ENCODE peak calls at places on chromosomes 11 and 22, in seven cellular contexts. N is tibial artery, I is astrocyte of the spinal cord, E is WTC11, S is endothelial cell, U is dorsolateral prefrontal cortex, G is lower lobe of right lung. M is an unnamed sample.

GRCh38 chr11:12448131-12448939 is 71.0 kb downstream of the PARVA start:
- DNase-seq in N (no peak), I (no peak), G (no peak), E (no peak), U (no peak), S (no peak), M (no peak)

GRCh38 chr11:64765291-64765803 is 5.6 kb upstream of the PYGM start:
- DNase-seq in S (no peak), G (no peak), U (no peak), E (peak), N (peak), I (no peak), M (peak)

GRCh38 chr11:83975984-83976383 is 689.8 kb upstream of the CCDC90B start:
- DNase-seq in G (no peak), U (no peak), N (no peak), S (no peak), E (no peak), I (no peak), M (no peak)

GRCh38 chr11:44561275-44561781 is 4.1 kb upstream of the CD82 start:
- DNase-seq in G (no peak), N (no peak), U (no peak), E (no peak), S (no peak), I (no peak), M (no peak)

GRCh38 chr22:48711031-48711431 is 1116.6 kb downstream of the BRD1 start:
- DNase-seq in E (no peak), S (no peak), U (no peak), N (no peak), I (no peak), G (no peak), M (no peak)

GRCh38 chr22:44304354-44304753 is 8.4 kb downstream of the SHISAL1 start:
- DNase-seq in G (no peak), U (no peak), S (no peak), I (peak), E (no peak), N (no peak), M (no peak)

GRCh38 chr11:86710936-86711335 is 38.5 kb upstream of the ME3 start:
- DNase-seq in U (no peak), N (no peak), G (no peak), S (no peak), E (no peak), I (no peak), M (no peak)

GRCh38 chr11:130629039-130629438 is 180.6 kb downstream of the ADAMTS15 start:
- DNase-seq in E (no peak), N (no peak), G (no peak), I (no peak), U (no peak), S (no peak), M (no peak)

GRCh38 chr11:57203359-57203758 is 21.6 kb downstream of the LRRC55 start:
- DNase-seq in U (no peak), I (no peak), G (no peak), N (peak), E (no peak), S (no peak), M (no peak)

GRCh38 chr11:62543680-62544444 is 2.7 kb downstream of the AHNAK start:
- DNase-seq in E (no peak), I (no peak), G (no peak), S (no peak), U (no peak), N (no peak), M (no peak)

GRCh38 chr11:67211656-67212436 is 54.4 kb upstream of the GRK2 start:
- DNase-seq in S (no peak), N (no peak), I (no peak), G (no peak), E (no peak), U (no peak), M (no peak)

GRCh38 chr11:119782021-119782420 is 53.0 kb upstream of the NECTIN1 start:
- DNase-seq in N (no peak), E (peak), G (peak), I (no peak), U (no peak), S (no peak), M (peak)

GRCh38 chr22:26430600-26430999 is 1.5 kb downstream of the ASPHD2 start:
- DNase-seq in G (no peak), E (no peak), U (no peak), N (no peak), I (no peak), S (no peak), M (no peak)

GRCh38 chr11:86523738-86524602 is 148.4 kb downstream of the ME3 start:
- DNase-seq in I (peak), G (no peak), U (no peak), N (peak), S (no peak), E (no peak), M (no peak)

GRCh38 chr11:70331901-70332300 is 61.4 kb downstream of the PPFIA1 start:
- DNase-seq in G (no peak), I (no peak), S (no peak), U (peak), N (no peak), E (no peak), M (no peak)

GRCh38 chr11:848380-848931 is 5.8 kb downstream of the TSPAN4 start:
- DNase-seq in G (no peak), E (peak), U (no peak), S (peak), I (no peak), N (no peak), M (peak)

GRCh38 chr11:108239076-108239475 is 16.2 kb downstream of the ATM start:
- DNase-seq in E (no peak), N (no peak), I (no peak), G (no peak), U (no peak), S (no peak), M (no peak)

GRCh38 chr22:48144318-48144717 is 1381.9 kb downstream of the TBC1D22A start:
- DNase-seq in E (no peak), N (no peak), S (no peak), I (no peak), U (no peak), G (no peak), M (no peak)

GRCh38 chr11:69050592-69051380 is 2.1 kb downstream of the TPCN2 start:
- DNase-seq in U (peak), I (no peak), G (no peak), N (no peak), E (no peak), S (no peak), M (no peak)

GRCh38 chr11:64974124-64974523 is 2.2 kb upstream of the MAJIN start:
- DNase-seq in N (no peak), U (no peak), S (no peak), I (no peak), E (no peak), G (no peak), M (no peak)

GRCh38 chr11:123187670-123188507 is 7.2 kb downstream of the CLMP start:
- DNase-seq in E (no peak), I (peak), N (no peak), S (no peak), G (no peak), U (no peak), M (no peak)

GRCh38 chr11:11119917-11120316 is 233.1 kb downstream of the CSNK2A3 start:
- DNase-seq in E (peak), U (no peak), G (no peak), N (no peak), S (no peak), I (no peak), M (no peak)

GRCh38 chr22:24593810-24594568 is 1.1 kb upstream of the LRRC75B start:
- DNase-seq in S (no peak), E (no peak), U (no peak), N (no peak), G (no peak), I (no peak), M (no peak)

GRCh38 chr11:126282361-126282741 is 542 bp upstream of the TIRAP start:
- DNase-seq in S (peak), G (no peak), N (peak), I (peak), E (peak), U (peak), M (peak)

GRCh38 chr11:65524747-65525658 is at the start of gene SCYL1:
- DNase-seq in G (peak), U (peak), E (peak), S (peak), I (peak), N (peak), M (peak)

GRCh38 chr22:46966846-46967245 is 204.4 kb downstream of the TBC1D22A start:
- DNase-seq in G (no peak), S (no peak), N (no peak), I (no peak), E (no peak), U (no peak), M (no peak)

GRCh38 chr22:24975813-24976341 is 23.4 kb downstream of the KIAA1671 start:
- DNase-seq in E (no peak), G (no peak), S (no peak), N (peak), U (peak), I (no peak), M (no peak)

GRCh38 chr11:112355726-112356125 is 95.1 kb upstream of the PLET1 start:
- DNase-seq in U (peak), N (no peak), G (peak), E (peak), I (no peak), S (peak), M (peak)

GRCh38 chr22:33925194-33925593 is 4.9 kb upstream of the LARGE1 start:
- DNase-seq in N (no peak), G (no peak), S (no peak), U (no peak), E (no peak), I (no peak), M (no peak)

GRCh38 chr22:22138915-22139314 is 105.7 kb upstream of the VPREB1 start:
- DNase-seq in G (no peak), I (no peak), S (no peak), U (no peak), E (no peak), N (no peak), M (no peak)

GRCh38 chr11:68370211-68371111 is 58.1 kb downstream of the LRP5 start:
- DNase-seq in G (peak), E (no peak), N (peak), U (no peak), I (no peak), S (no peak), M (peak)

GRCh38 chr11:125551835-125552342 is 17.4 kb upstream of the EI24 start:
- DNase-seq in E (no peak), I (no peak), U (no peak), N (no peak), S (no peak), G (no peak), M (no peak)

GRCh38 chr11:92226331-92227232 is 2.0 kb downstream of the FAT3 start:
- DNase-seq in N (no peak), G (no peak), S (peak), U (peak), I (no peak), E (peak), M (peak)

GRCh38 chr11:2515401-2516275 is 70.8 kb downstream of the KCNQ1 start:
- DNase-seq in N (peak), U (peak), I (no peak), E (peak), G (peak), S (peak), M (no peak)

GRCh38 chr11:84384637-84385227 is 1098.6 kb upstream of the CCDC90B start:
- DNase-seq in E (peak), U (peak), I (peak), S (peak), G (no peak), N (peak), M (peak)

GRCh38 chr22:38248280-38248679 is 24.5 kb downstream of the TMEM184B start:
- DNase-seq in N (no peak), G (no peak), I (no peak), U (no peak), E (no peak), S (no peak), M (no peak)

GRCh38 chr22:38250642-38251354 is 22.0 kb downstream of the TMEM184B start:
- DNase-seq in U (no peak), G (no peak), E (no peak), S (no peak), I (no peak), N (no peak), M (no peak)

GRCh38 chr22:38249301-38249700 is 23.5 kb downstream of the TMEM184B start:
- DNase-seq in U (no peak), G (no peak), I (no peak), S (no peak), N (no peak), E (no peak), M (no peak)

GRCh38 chr22:38251355-38251720 is 21.5 kb downstream of the TMEM184B start:
- DNase-seq in U (no peak), S (no peak), G (no peak), N (no peak), E (no peak), I (no peak), M (no peak)

DNA sequence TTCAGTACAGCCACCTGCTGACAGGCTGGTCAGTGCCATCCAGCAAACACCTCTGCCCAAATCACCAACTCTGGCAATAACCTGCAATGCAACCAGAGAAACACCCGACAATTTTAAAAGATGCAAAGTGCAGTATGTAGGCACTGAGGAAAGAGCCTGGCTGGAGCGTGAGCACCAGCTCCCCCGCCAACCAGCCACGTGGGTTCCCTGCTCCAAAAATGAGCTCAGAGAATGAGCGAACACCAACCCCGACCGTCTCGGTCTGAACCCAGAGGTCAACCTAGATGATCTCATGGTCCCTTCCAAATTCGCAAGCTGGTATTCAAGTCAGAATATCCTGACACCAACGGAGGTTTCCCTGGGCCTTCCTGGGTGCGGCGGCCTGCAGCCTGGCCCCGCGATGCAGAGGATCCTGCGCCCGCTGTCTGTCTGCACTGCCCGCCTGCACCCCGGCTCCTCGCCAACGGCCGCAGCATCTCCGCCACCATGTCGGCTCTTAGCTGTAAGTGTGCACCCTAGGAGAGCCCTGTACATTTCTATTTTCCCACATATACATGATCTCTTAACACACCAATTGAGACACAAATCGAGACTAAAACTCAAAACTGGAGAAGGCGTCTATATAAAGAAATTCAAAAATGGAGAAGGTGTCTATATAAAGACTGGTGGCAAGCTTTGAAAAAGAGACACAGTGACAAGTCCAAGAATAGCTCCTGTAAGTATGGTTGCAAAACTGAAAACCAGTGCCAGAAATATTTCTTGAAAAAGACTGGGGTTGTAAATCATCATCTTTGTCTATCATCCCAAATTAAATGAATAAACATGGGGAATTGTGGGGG is 22.8 kb downstream of the TMEM184B start:
- DNase-seq in G (no peak), N (no peak), S (no peak), U (no peak), E (no peak), I (no peak), M (no peak)
- TF ChIP-seq CTCF in G (no peak), N (no peak), S (no peak), U (no peak), E (no peak), I (no peak), M (no peak)

GRCh38 chr11:27717801-27718229 is 17.6 kb upstream of the BDNF start:
- DNase-seq in G (no peak), N (no peak), U (no peak), S (no peak), I (peak), E (no peak), M (peak)

GRCh38 chr11:27720277-27720830 is 20.1 kb upstream of the BDNF start:
- DNase-seq in E (peak), U (no peak), G (no peak), I (peak), N (no peak), S (peak), M (peak)

GRCh38 chr11:27718346-27718852 is 18.1 kb upstream of the BDNF start:
- DNase-seq in U (peak), I (peak), G (no peak), E (peak), S (peak), N (no peak), M (peak)

GRCh38 chr11:27719575-27719925 is 19.3 kb upstream of the BDNF start:
- DNase-seq in U (no peak), S (no peak), G (no peak), E (no peak), N (no peak), I (no peak), M (no peak)

GRCh38 chr11:27718853-27719574 is 18.8 kb upstream of the BDNF start:
- DNase-seq in U (no peak), G (no peak), E (peak), N (no peak), I (peak), S (peak), M (peak)
- TF ChIP-seq CTCF in U (no peak), G (no peak), E (no peak), N (no peak), I (no peak), S (no peak), M (no peak)

GRCh38 chr22:30422481-30423295 is 2.9 kb upstream of the MTFP1 start:
- DNase-seq in U (peak), G (peak), I (peak), N (peak), S (no peak), E (peak), M (no peak)

GRCh38 chr22:30424471-30425326 is 869 bp upstream of the MTFP1 start:
- DNase-seq in N (no peak), U (peak), E (no peak), I (no peak), S (no peak), G (no peak), M (no peak)

GRCh38 chr22:30421695-30422480 is 3.7 kb upstream of the MTFP1 start:
- DNase-seq in S (no peak), N (no peak), I (no peak), G (no peak), U (no peak), E (no peak), M (no peak)

GRCh38 chr22:30423959-30424380 is 1.6 kb upstream of the MTFP1 start:
- DNase-seq in U (peak), N (peak), G (peak), E (peak), S (peak), I (peak), M (peak)

DNA sequence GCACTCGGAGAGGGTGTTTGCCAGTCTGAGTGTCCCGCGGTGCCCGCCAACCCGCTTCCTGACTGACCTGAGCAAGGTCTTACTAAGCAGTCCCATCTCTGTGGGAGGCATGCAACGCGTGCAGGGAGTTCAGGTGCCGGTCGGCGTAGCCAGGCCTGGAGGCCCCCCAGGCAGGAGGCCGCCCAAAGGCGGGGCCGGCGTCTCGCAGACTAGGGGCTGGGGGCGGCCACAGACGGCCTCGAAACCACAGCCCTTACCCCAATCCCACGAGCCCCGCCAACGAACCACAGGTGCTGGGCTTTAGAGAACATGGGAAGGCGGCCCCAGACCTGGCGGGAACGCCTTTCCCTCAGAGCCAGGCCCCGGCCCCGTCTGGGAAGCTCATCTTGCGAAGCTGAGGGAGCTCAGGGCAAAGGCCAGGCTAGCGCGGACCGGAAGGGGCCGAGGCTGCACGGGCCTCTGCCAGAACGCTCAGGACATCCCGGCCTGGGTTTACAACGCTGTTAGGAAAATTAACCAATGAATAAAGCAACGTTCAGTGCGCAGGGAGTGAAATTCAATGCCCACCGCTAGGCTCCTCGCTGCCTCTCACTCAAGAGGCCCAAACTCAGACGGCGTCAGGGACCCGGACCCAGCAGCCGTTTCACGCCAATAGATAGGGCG is 2.1 kb upstream of the MTFP1 start:
- DNase-seq in E (peak), I (no peak), U (peak), G (peak), N (no peak), S (peak), M (no peak)
- TF ChIP-seq CTCF in E (no peak), I (no peak), U (peak), G (no peak), N (peak), S (no peak), M (no peak)

GRCh38 chr22:35418726-35419125 is 18.8 kb downstream of the MCM5 start:
- DNase-seq in G (no peak), U (no peak), I (no peak), S (no peak), E (no peak), N (no peak), M (no peak)

GRCh38 chr22:35419756-35420155 is 19.8 kb downstream of the MCM5 start:
- DNase-seq in I (no peak), U (no peak), S (no peak), E (no peak), N (no peak), G (no peak), M (no peak)

GRCh38 chr22:35422145-35422544 is 22.2 kb downstream of the MCM5 start:
- DNase-seq in I (no peak), U (no peak), S (no peak), G (no peak), N (no peak), E (no peak), M (no peak)

GRCh38 chr22:35422936-35423335 is 23.0 kb downstream of the MCM5 start:
- DNase-seq in N (no peak), G (no peak), S (no peak), E (no peak), U (no peak), I (no peak), M (no peak)

GRCh38 chr22:35421121-35421520 is 21.2 kb downstream of the MCM5 start:
- DNase-seq in E (peak), G (no peak), N (no peak), I (no peak), S (no peak), U (no peak), M (no peak)
- TF ChIP-seq CTCF in E (no peak), G (no peak), N (no peak), I (no peak), S (no peak), U (no peak), M (no peak)

DNA sequence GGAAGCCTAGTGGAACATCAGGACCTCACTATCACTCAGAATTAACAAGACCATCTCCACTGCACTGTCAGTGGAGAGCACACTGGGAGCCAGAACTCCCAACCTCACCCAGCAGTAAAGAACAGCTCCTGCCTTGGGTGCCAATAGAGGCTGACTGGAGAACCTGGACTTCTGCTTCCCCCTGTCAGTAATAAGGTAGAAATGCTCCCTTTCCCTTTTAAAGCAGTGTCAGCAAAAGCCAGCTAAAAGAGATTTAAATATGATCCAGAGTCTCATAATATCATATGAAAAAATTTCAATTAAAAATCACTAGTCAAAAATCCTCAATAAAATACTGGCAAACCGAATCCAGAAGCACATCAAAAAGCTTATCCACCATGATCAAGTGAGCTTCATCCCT is 82.8 kb downstream of the SPATA19 start:
- DNase-seq in E (no peak), N (no peak), U (no peak), S (no peak), I (no peak), G (no peak), M (no peak)
- TF ChIP-seq CTCF in E (no peak), N (no peak), U (no peak), S (no peak), I (no peak), G (no peak), M (no peak)

GRCh38 chr22:42967933-42968332 is 47.0 kb downstream of the PACSIN2 start:
- DNase-seq in S (no peak), I (no peak), E (no peak), G (peak), U (no peak), N (peak), M (no peak)
- TF ChIP-seq CTCF in S (no peak), I (no peak), E (no peak), G (peak), U (no peak), N (no peak), M (no peak)

M was measured in nephron progenitor cell.